ENCODE peak calls at places on chromosomes 1 and 21, in five cellular contexts. M is NT2/D1, C is kidney epithelial cell, O is aorta, L is IMR-90. F is an unnamed sample. For H3K36me3 and H3K27me3, the result is how much of the 10 kb centered on the place peaks cover.

GRCh38 chr1:104265163-104265562 is 515.5 kb downstream of the AMY1C start:
- DNase-seq in L (no peak), M (no peak), O (no peak), C (no peak), F (no peak)

GRCh38 chr1:230752407-230752806 is 5.2 kb downstream of the CAPN9 start:
- DNase-seq in M (no peak), C (no peak), L (no peak), O (no peak), F (no peak)

GRCh38 chr1:164841723-164842465 is 282.9 kb downstream of the PBX1 start:
- DNase-seq in C (no peak), M (no peak), L (no peak), O (no peak), F (no peak)

GRCh38 chr1:7047866-7048265 is 262.6 kb downstream of the CAMTA1 start:
- DNase-seq in L (no peak), C (no peak), O (no peak), M (no peak), F (no peak)

GRCh38 chr1:15919316-15919715 is 56.6 kb downstream of the ZBTB17 start:
- DNase-seq in O (no peak), M (no peak), L (peak), C (peak), F (no peak)

GRCh38 chr1:35894183-35894582 is 11.2 kb downstream of the AGO1 start:
- DNase-seq in M (no peak), C (no peak), O (peak), L (peak), F (peak)

GRCh38 chr1:183318433-183318832 is 99.7 kb downstream of the NMNAT2 start:
- DNase-seq in O (peak), L (peak), M (peak), C (peak), F (peak)

GRCh38 chr1:218425647-218426342 is 80.7 kb downstream of the TGFB2 start:
- DNase-seq in L (peak), C (peak), O (no peak), M (no peak), F (no peak)

GRCh38 chr1:247077768-247078314 is 770 bp downstream of the ZNF670 start:
- DNase-seq in C (no peak), O (no peak), L (peak), M (no peak), F (no peak)

GRCh38 chr1:178530037-178530402 is 17.1 kb downstream of the TEX35 start:
- DNase-seq in C (peak), M (no peak), O (no peak), L (peak), F (no peak)

GRCh38 chr1:1166642-1167415 is 6.9 kb upstream of the TTLL10 start:
- DNase-seq in M (no peak), C (no peak), O (no peak), L (no peak), F (no peak)

GRCh38 chr1:204149635-204150565 is 1.9 kb downstream of the ETNK2 start:
- DNase-seq in O (no peak), L (no peak), M (no peak), C (no peak), F (no peak)

GRCh38 chr1:158113759-158114127 is 67.0 kb upstream of the CD1D start:
- DNase-seq in M (no peak), C (no peak), O (no peak), L (no peak), F (no peak)

GRCh38 chr1:241738284-241738683 is 86.2 kb downstream of the WDR64 start:
- DNase-seq in C (no peak), M (no peak), L (no peak), O (no peak), F (no peak)

GRCh38 chr1:54404939-54405880 is 984 bp downstream of the SSBP3 start:
- DNase-seq in C (no peak), L (no peak), O (peak), M (no peak), F (peak)

GRCh38 chr1:245869847-245870246 is 637.2 kb downstream of the SMYD3 start:
- DNase-seq in L (no peak), O (no peak), M (no peak), C (no peak), F (no peak)

GRCh38 chr1:84298336-84298687 is 3.2 kb upstream of the SAMD13 start:
- DNase-seq in O (peak), M (no peak), C (no peak), L (peak), F (peak)

GRCh38 chr1:54302951-54303843 is 103.0 kb downstream of the SSBP3 start:
- DNase-seq in O (no peak), L (no peak), C (no peak), M (no peak), F (no peak)

DNA sequence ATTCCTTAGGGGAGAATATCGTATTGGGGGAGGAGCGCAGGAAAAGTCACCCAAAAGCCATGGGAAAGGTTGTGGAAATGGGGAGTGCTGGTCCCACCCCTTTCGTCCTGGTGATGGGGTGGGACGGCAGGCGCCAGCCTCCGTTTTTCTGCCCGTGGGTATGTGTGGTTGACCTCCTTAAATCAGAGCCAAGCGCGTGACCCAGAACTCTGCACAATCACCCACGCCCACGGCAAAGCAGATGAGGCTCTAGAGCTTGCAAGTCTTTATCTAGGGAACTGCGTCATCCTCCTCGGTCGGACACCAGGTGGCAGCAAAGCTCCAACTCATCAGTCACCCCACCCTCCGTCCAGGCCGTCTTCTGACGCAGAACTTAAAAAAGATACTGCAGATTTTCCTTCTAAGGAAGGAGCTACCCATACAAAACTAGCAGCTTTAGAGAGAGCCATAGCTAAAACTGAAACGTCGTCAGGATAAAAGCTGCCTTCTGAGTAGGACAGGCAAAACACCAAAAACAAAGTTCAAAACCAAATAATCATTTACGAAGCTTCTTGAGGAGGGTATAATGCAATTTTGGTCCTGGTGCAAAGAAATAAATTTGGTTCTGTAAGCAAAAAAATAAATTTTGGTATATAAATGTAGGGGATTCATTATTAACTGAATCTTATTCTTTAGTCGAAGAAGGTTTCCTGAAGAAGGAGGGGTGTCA is 62.0 kb downstream of the TBX19 start:
- DNase-seq in M (peak), O (peak), C (peak), L (peak), F (peak)
- H3K4me3 ChIP-seq in M (peak), O (no peak), C (no peak), L (no peak), F (no peak)

DNA sequence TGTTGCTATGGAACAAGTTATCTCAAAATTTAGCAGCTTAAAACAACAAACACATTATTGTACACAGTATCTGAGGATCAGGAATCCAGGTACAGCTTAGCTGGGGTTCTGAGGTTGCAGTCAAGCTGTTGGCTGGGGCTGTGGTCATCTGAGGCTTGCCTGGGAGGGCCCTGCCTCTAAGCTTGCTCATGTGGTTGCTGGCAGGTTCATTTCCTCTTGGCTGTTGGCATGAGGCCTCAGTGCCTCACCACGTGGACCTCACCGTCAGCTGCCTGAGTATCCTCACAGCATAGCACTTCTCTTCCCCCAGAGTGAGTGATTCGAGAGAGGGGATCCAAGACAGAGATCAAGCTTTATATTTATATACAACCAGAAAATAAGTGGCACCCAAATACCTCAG is 18.6 kb downstream of the NTPCR start:
- DNase-seq in M (no peak), O (peak), C (no peak), L (peak), F (no peak)
- H3K36me3 ChIP-seq in M (half or more), O (under half), C (under half), L (under half), F (under half)

GRCh38 chr21:33031562-33031961 is 5.8 kb downstream of the OLIG2 start:
- DNase-seq in L (no peak), C (no peak), M (no peak), O (no peak), F (no peak)

GRCh38 chr21:33035147-33035546 is 9.4 kb downstream of the OLIG2 start:
- DNase-seq in M (no peak), L (no peak), O (no peak), C (no peak), F (no peak)

GRCh38 chr21:33032434-33033047 is 6.8 kb downstream of the OLIG2 start:
- DNase-seq in O (no peak), L (no peak), C (no peak), M (no peak), F (no peak)

GRCh38 chr21:33033961-33034413 is 8.3 kb downstream of the OLIG2 start:
- DNase-seq in C (no peak), M (no peak), L (no peak), O (no peak), F (no peak)

DNA sequence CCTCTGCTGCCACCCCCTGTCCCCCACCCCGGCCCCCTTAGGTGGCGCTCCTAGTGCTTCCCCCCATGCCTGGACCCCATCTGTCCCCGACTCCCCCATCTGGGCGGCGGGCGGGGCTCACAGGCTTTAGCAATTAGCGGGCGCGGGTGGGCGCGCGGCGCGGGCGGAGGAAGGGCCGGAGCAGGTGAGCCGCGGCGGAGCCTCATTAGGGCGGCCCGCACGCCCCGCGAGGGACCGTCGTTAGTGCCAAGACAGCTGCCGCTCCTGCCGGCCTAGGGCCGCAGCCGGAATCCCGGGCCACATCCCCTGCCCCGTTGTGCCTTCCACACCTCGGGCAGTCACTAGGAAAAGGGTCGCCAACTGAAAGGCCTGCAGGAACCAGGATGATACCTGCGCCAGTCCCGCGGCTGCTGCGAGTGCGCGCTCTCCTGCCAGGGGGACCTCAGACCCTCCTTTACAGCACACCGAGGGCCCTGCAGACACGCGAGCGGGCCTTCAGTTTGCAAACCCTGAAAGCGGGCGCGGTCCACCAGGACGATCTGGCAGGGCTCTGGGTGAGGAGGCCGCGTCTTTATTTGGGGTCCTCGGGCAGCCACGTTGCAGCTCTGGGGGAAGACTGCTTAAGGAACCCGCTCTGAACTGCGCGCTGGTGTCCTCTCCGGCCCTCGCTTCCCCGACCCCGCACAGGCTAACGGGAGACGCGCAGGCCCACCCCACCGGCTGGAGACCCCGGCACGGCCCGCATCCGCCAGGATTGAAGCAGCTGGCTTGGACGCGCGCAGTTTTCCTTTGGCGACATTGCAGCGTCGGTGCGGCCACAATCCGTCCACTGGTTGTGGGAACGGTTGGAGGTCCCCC is 7.6 kb downstream of the OLIG2 start:
- DNase-seq in C (no peak), L (no peak), O (no peak), M (no peak), F (no peak)
- H3K27me3 ChIP-seq in C (half or more), L (half or more), O (under half), M (under half), F (under half)

DNA sequence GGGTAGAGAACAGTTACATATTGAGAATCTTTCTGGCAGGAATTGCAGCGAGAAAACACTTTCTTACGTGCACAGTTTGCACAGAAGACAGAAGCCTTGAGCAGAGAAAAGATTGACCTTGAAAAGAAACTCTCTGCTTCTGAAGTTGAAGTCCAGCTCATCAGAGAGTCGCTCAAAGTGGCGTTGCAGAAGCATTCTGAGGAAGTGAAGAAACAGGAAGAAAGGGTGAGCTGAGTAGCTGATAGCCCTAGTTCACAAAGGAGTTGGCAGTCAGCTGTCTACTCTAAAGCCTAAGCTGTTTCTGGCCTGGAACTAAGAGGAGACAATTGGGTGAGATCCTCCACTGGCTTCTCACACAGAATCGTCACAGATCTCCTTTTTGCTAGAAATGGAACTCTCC is 20.3 kb upstream of the SH3BGRL3 start:
- DNase-seq in C (no peak), O (no peak), M (no peak), L (no peak), F (no peak)
- H3K4me3 ChIP-seq in C (no peak), O (no peak), M (no peak), L (no peak), F (no peak)

DNA sequence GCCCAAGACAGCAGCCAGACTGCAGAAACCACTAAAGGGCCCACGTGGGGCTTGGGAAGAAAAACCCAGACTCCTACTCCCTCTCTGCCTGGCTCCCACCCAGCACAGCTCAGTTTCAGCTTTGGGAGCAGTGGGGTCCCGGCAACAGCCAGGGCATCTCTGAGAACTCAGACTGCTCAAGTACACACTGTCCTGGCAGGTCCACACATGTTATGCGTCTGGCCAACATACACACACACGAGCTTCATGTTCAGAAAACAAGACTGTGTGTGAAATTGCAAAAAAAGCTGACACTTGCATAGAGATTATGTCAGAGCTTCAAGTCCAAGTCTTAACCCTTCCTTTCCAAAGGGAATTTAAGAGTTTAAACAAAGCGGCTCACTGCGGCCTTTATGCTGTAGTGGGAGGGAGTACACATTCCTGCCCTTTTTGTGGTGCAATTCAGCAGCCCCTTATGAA is 136.6 kb upstream of the CD34 start:
- DNase-seq in O (peak), L (peak), M (no peak), C (no peak), F (no peak)
- H3K36me3 ChIP-seq in O (under half), L (under half), M (under half), C (under half), F (under half)

DNA sequence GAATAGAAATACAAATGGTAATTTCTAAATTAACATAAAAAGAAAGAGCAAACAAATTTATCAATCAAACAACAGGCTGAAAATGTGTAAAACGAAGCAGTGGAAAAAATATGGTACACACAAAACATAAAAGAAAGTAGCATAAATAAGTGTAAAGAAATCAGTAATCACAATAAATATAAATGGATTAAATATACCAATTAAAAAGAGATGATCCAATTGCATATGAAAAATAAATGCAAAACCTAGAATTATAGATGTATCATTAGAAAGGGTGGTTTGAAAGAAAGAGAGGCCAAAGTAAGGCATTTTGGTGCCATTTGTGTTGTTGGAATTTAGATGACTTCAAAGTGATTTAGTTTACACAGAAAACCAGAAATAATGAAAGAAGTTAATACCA is 202.2 kb downstream of the PTBP2 start:
- DNase-seq in O (no peak), C (no peak), M (no peak), L (no peak), F (no peak)
- H3K27me3 ChIP-seq in O (under half), C (under half), M (under half), L (under half), F (under half)